ENCODE peak calls at places on chromosomes 5 and 9, in four cellular contexts. Z is IMR-90, F is H1, P is mesendoderm. L is an unnamed sample.

GRCh38 chr9:113370806-113371325 is 5.9 kb downstream of the HDHD3 start:
- DNase-seq in F (no peak), Z (no peak), P (no peak), L (no peak)

GRCh38 chr5:98106116-98107088 is 667.1 kb upstream of the RGMB start:
- DNase-seq in P (no peak), Z (peak), F (no peak), L (no peak)

GRCh38 chr5:164256351-164256750 is 750.9 kb downstream of the MAT2B start:
- DNase-seq in P (no peak), F (no peak), Z (peak), L (no peak)

GRCh38 chr5:170552486-170553122 is 48.8 kb downstream of the KCNIP1 start:
- DNase-seq in Z (peak), P (peak), F (no peak), L (peak)

GRCh38 chr5:112312810-112313209 is 106.3 kb downstream of the EPB41L4A start:
- DNase-seq in Z (no peak), P (no peak), F (no peak), L (no peak)

GRCh38 chr5:79236970-79237734 is 1.2 kb downstream of the JMY start:
- DNase-seq in Z (peak), P (peak), F (peak), L (peak)

GRCh38 chr5:9653811-9654210 is 23.7 kb upstream of the TAS2R1 start:
- DNase-seq in Z (peak), F (no peak), P (peak), L (no peak)

GRCh38 chr5:10506535-10506934 is 57.3 kb upstream of the ANKRD33B start:
- DNase-seq in Z (no peak), F (no peak), P (no peak), L (no peak)

GRCh38 chr9:70100362-70100761 is 56.7 kb downstream of the MAMDC2 start:
- DNase-seq in P (no peak), F (no peak), Z (peak), L (no peak)

GRCh38 chr5:57493034-57493433 is 10.4 kb upstream of the ACTBL2 start:
- DNase-seq in F (no peak), P (no peak), Z (no peak), L (no peak)

GRCh38 chr5:160159991-160160826 is 41.0 kb upstream of the PWWP2A start:
- DNase-seq in P (peak), Z (peak), F (peak), L (peak)

GRCh38 chr9:33142531-33142930 is 24.6 kb downstream of the B4GALT1 start:
- DNase-seq in F (no peak), Z (no peak), P (no peak), L (no peak)

GRCh38 chr5:115947260-115947659 is 15.0 kb upstream of the LVRN start:
- DNase-seq in Z (peak), P (no peak), F (no peak), L (no peak)

GRCh38 chr5:4584982-4585381 is 555.1 kb upstream of the ADAMTS16 start:
- DNase-seq in F (no peak), P (no peak), Z (no peak), L (no peak)

GRCh38 chr5:15034379-15034778 is 162.8 kb upstream of the ANKH start:
- DNase-seq in P (peak), F (no peak), Z (no peak), L (no peak)

GRCh38 chr9:22052376-22052945 is 43.4 kb upstream of the CDKN2B start:
- DNase-seq in F (no peak), Z (peak), P (no peak), L (no peak)

GRCh38 chr5:134176523-134177196 is at the start of gene SKP1:
- DNase-seq in P (peak), Z (peak), F (peak), L (peak)

GRCh38 chr9:112241491-112241890 is 66.4 kb upstream of the SUSD1 start:
- DNase-seq in Z (peak), F (no peak), P (no peak), L (no peak)

GRCh38 chr5:78504726-78505431 is 143.7 kb downstream of the LHFPL2 start:
- DNase-seq in F (no peak), Z (peak), P (peak), L (no peak)

GRCh38 chr9:7011395-7012067 is 253.8 kb downstream of the KDM4C start:
- DNase-seq in P (no peak), F (no peak), Z (no peak), L (no peak)

GRCh38 chr5:6495433-6496206 is 47.0 kb downstream of the UBE2QL1 start:
- DNase-seq in P (no peak), F (no peak), Z (no peak), L (no peak)

GRCh38 chr5:79333852-79334557 is 98.1 kb downstream of the JMY start:
- DNase-seq in F (no peak), P (peak), Z (no peak), L (peak)

GRCh38 chr9:111661802-111662491 is 542 bp downstream of the GNG10 start:
- DNase-seq in P (peak), F (peak), Z (peak), L (peak)

GRCh38 chr5:118968406-118968911 is 19.9 kb downstream of the DTWD2 start:
- DNase-seq in F (no peak), Z (no peak), P (peak), L (peak)

GRCh38 chr9:98375138-98375726 is 119.8 kb upstream of the TBC1D2 start:
- DNase-seq in Z (peak), F (no peak), P (peak), L (no peak)

GRCh38 chr9:99411479-99412100 is 189.5 kb downstream of the SEC61B start:
- DNase-seq in P (peak), F (no peak), Z (no peak), L (no peak)

GRCh38 chr9:119802621-119803020 is 433.4 kb upstream of the BRINP1 start:
- DNase-seq in F (peak), Z (no peak), P (no peak), L (no peak)

GRCh38 chr5:111641533-111642230 is 115.3 kb downstream of the NREP start:
- DNase-seq in Z (peak), P (no peak), F (no peak), L (no peak)

GRCh38 chr5:131198625-131199024 is 27.9 kb downstream of the LYRM7 start:
- DNase-seq in Z (peak), F (no peak), P (no peak), L (no peak)

GRCh38 chr5:171188016-171188415 is 121.0 kb upstream of the TLX3 start:
- DNase-seq in P (no peak), Z (no peak), F (no peak), L (no peak)

GRCh38 chr9:33868430-33869000 is 51.6 kb downstream of the UBE2R2 start:
- DNase-seq in P (no peak), F (no peak), Z (peak), L (no peak)

GRCh38 chr5:346229-346935 is 24.9 kb downstream of the AHRR start:
- DNase-seq in P (no peak), Z (no peak), F (peak), L (no peak)

GRCh38 chr5:37810311-37810710 is 29.5 kb downstream of the GDNF start:
- DNase-seq in Z (peak), P (no peak), F (no peak), L (no peak)

GRCh38 chr5:37807902-37808301 is 31.9 kb downstream of the GDNF start:
- DNase-seq in P (peak), F (no peak), Z (peak), L (no peak)

GRCh38 chr5:37812365-37812764 is 27.5 kb downstream of the GDNF start:
- DNase-seq in Z (no peak), P (no peak), F (no peak), L (no peak)

GRCh38 chr5:37814699-37815098 is 25.1 kb downstream of the GDNF start:
- DNase-seq in P (peak), F (no peak), Z (peak), L (no peak)

GRCh38 chr5:37811866-37812265 is 28.0 kb downstream of the GDNF start:
- DNase-seq in F (no peak), P (no peak), Z (no peak), L (no peak)
- H3K18ac ChIP-seq in F (no peak), P (no peak), Z (no peak), L (no peak)

GRCh38 chr5:39633057-39633456 is 208.3 kb upstream of the DAB2 start:
- DNase-seq in F (no peak), P (no peak), Z (no peak), L (no peak)
- H4K5ac ChIP-seq in F (no peak), P (no peak), Z (no peak), L (no peak)

GRCh38 chr9:88387035-88387732 is 1.1 kb upstream of the SPIN1 start:
- DNase-seq in P (peak), F (no peak), Z (peak), L (no peak)
- H3K4ac ChIP-seq in P (no peak), F (no peak), Z (peak), L (no peak)

GRCh38 chr9:687994-688393 is 153.5 kb upstream of the DMRT1 start:
- DNase-seq in F (no peak), P (no peak), Z (no peak), L (no peak)
- H3K18ac ChIP-seq in F (no peak), P (no peak), Z (no peak), L (no peak)

GRCh38 chr9:84145780-84146179 is 165.2 kb downstream of the RMI1 start:
- DNase-seq in P (no peak), F (no peak), Z (no peak), L (no peak)
- H4K5ac ChIP-seq in P (no peak), F (no peak), Z (no peak), L (no peak)

DNA sequence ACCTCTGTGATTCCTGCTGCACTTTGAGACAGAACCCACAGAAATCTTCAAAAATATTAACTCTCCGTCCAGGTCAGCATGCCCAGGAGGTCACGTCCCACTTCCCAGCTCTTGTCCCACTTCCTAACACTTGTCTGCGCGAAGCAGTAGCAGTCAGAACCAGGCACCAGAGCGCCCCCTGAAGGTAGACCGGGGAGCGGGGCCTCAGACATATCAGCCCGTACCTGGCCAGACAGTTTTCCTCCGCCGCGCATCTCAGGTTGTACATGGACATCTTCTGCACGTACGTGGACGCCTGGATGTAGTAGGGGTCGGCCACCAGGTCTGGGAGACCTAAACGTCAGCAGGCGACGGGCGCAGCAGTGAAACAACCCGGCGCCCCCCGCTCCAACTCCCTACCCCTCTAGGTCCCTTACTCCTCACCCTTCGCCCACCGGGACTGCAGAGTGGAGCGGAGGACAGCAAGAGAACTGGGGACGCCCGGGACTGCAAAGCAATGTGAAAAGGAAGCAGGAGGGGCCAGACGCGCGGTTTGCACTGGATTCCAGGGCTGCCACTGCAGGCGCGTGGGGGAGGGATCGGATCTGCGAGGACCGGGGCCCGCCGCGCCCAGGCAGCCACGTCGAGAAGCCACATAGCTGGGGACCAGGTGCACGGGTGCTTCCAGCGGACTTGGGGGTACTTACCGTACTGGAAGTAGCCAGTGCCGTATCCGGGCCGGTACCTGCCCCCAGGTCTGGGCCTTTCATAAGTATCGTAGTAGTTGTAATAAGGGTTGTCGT is 1.2 kb downstream of the LOX start:
- DNase-seq in F (peak), P (peak), Z (peak), L (peak)
- H3K4ac ChIP-seq in F (no peak), P (no peak), Z (peak), L (no peak)

GRCh38 chr9:96061293-96061987 is 185.9 kb downstream of the ERCC6L2 start:
- DNase-seq in P (peak), F (peak), Z (peak), L (peak)
- H3K18ac ChIP-seq in P (no peak), F (no peak), Z (no peak), L (peak)

DNA sequence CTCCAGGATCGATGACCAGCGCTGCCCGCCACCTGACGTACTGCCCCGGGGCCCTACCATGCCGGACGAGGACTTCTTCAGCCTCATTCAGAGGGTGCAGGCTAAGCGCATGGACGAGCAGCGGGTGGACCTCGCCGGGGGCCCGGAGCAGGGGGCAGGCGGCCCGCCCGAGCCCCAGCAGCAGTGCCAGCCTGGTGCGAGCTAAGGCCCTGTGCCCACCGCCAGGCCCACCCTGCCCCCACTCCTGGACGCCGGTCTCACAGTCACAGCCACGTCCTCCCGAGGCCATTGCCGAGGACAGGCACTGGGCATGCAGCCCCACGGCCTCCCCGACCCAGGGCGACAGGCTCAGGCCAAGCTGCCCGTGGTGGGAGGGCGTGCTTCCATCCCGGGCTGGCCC is 5.5 kb downstream of the DNLZ start:
- DNase-seq in F (no peak), P (no peak), Z (no peak), L (no peak)
- H4K5ac ChIP-seq in F (no peak), P (no peak), Z (no peak), L (no peak)

GRCh38 chr5:83472508-83473343 is 1.2 kb downstream of the VCAN start:
- DNase-seq in P (peak), Z (no peak), F (peak), L (peak)

GRCh38 chr5:83474170-83474796 is 2.7 kb downstream of the VCAN start:
- DNase-seq in Z (peak), F (peak), P (peak), L (peak)

GRCh38 chr5:83474986-83475385 is 3.4 kb downstream of the VCAN start:
- DNase-seq in P (peak), Z (no peak), F (no peak), L (no peak)

GRCh38 chr5:83472213-83472507 is 616 bp downstream of the VCAN start:
- DNase-seq in Z (no peak), F (no peak), P (no peak), L (no peak)

DNA sequence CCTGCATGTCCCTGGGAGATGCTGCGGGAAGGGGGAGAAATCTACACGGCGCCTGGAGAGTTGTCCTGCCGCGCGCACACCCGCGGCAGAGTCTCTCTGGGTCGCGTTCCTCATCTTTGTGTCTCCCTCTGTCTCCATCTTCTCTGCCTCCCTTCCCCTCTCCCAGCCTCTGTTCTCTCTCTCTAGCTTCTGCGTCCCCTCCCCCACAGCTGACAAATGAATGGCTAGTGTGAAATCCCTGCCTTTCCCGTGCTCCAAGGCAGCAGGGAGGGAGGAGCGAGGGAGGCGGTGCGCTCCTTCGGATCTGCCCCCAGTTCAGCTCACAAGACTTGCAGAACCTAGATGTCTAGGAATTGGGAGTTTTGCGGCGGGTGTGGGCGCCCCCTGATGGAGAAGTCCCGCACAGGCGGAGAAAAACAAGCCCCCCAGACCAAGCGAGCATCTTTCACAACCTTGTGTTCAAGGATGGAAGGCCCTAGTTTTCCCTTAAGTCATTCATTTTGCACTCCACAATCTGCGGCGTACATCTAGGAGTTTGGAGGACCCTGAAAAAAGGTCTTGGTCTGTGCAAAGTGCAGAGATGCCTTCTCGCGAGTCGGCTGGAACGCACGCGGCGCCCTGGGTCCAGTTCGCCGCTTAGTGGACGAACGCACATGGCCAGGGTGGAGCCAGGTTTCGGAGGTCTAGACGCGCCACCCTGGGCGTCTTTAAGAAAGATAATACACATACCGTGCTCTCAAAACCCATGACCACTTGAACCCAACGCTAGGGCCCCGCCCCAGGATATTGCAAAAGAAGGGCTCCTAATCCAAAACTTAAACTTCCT is 2.0 kb downstream of the VCAN start:
- DNase-seq in F (peak), Z (peak), P (peak), L (peak)
- H3K4ac ChIP-seq in F (no peak), Z (peak), P (no peak), L (no peak)

GRCh38 chr5:179183481-179183880 is 123.3 kb downstream of the ZNF354C start:
- DNase-seq in F (no peak), Z (no peak), P (no peak), L (no peak)
- H3K18ac ChIP-seq in F (no peak), Z (no peak), P (no peak), L (no peak)

L was measured in H9.